ENCODE peak calls at places on chromosome 13, in five cellular contexts. T is HepG2, N is K562, L is SK-N-SH, B is GM12878. J is an unnamed sample.

GRCh38 chr13:28455580-28456194 is 39.2 kb downstream of the FLT1 start:
- DNase-seq in T (no peak), B (no peak), N (no peak), L (no peak), J (no peak)

GRCh38 chr13:73754727-73755292 is 379.4 kb downstream of the KLF12 start:
- DNase-seq in L (peak), B (no peak), T (peak), N (peak), J (peak)

GRCh38 chr13:42258747-42259146 is 13.2 kb upstream of the AKAP11 start:
- DNase-seq in T (no peak), L (no peak), B (no peak), N (peak), J (no peak)

GRCh38 chr13:107421028-107421427 is 794.3 kb downstream of the LIG4 start:
- DNase-seq in B (no peak), L (no peak), N (no peak), T (no peak), J (no peak)

GRCh38 chr13:112244061-112244460 is 132.1 kb upstream of the SPACA7 start:
- DNase-seq in B (no peak), L (no peak), N (no peak), T (no peak), J (no peak)

GRCh38 chr13:74529968-74530367 is 395.8 kb upstream of the KLF12 start:
- DNase-seq in B (no peak), L (no peak), N (no peak), T (no peak), J (no peak)

GRCh38 chr13:38674208-38674607 is 12.7 kb upstream of the FREM2 start:
- DNase-seq in B (no peak), N (no peak), L (no peak), T (no peak), J (no peak)

GRCh38 chr13:60519496-60519895 is 122.5 kb downstream of the TDRD3 start:
- DNase-seq in B (no peak), N (no peak), L (no peak), T (no peak), J (no peak)

GRCh38 chr13:40271931-40272775 is 394.3 kb downstream of the FOXO1 start:
- DNase-seq in B (no peak), T (no peak), N (no peak), L (no peak), J (no peak)

GRCh38 chr13:37069597-37070103 is 10.2 kb upstream of the SUPT20H start:
- DNase-seq in L (peak), B (no peak), N (no peak), T (no peak), J (no peak)

GRCh38 chr13:50713849-50714248 is 129.6 kb downstream of the DLEU7 start:
- DNase-seq in N (no peak), L (no peak), T (no peak), B (peak), J (no peak)

GRCh38 chr13:34308725-34309124 is 490.8 kb downstream of the RFC3 start:
- DNase-seq in L (no peak), N (no peak), T (no peak), B (no peak), J (no peak)

GRCh38 chr13:22194106-22194810 is 523.4 kb downstream of the FGF9 start:
- DNase-seq in T (no peak), B (no peak), L (no peak), N (no peak), J (no peak)

GRCh38 chr13:72839831-72840426 is 58.0 kb downstream of the PIBF1 start:
- DNase-seq in L (peak), N (peak), T (peak), B (peak), J (peak)

GRCh38 chr13:50616101-50616500 is 227.4 kb downstream of the DLEU7 start:
- DNase-seq in T (no peak), L (no peak), N (no peak), B (no peak), J (no peak)

GRCh38 chr13:62625214-62625613 is 1209.6 kb upstream of the PCDH20 start:
- DNase-seq in L (no peak), N (no peak), T (no peak), B (no peak), J (no peak)

GRCh38 chr13:73259061-73259908 is 200.5 kb downstream of the KLF5 start:
- DNase-seq in T (no peak), B (no peak), N (no peak), L (no peak), J (no peak)

GRCh38 chr13:30413842-30414241 is 8.5 kb upstream of the UBE2L5 start:
- DNase-seq in T (no peak), L (no peak), N (no peak), B (no peak), J (no peak)

GRCh38 chr13:18944501-18945068 is 237.0 kb downstream of the TUBA3C start:
- DNase-seq in T (no peak), N (no peak), L (no peak), B (no peak), J (no peak)

GRCh38 chr13:50915562-50915961 is 6.0 kb downstream of the RNASEH2B start:
- DNase-seq in N (peak), L (no peak), B (no peak), T (no peak), J (no peak)

GRCh38 chr13:33312150-33312908 is 26.8 kb upstream of the STARD13 start:
- DNase-seq in B (no peak), T (peak), L (no peak), N (no peak), J (no peak)

GRCh38 chr13:106597190-106597589 is 29.3 kb upstream of the ARGLU1 start:
- DNase-seq in L (no peak), B (no peak), N (no peak), T (no peak), J (no peak)

GRCh38 chr13:29428310-29428991 is 167.0 kb downstream of the SLC7A1 start:
- DNase-seq in L (peak), B (no peak), T (no peak), N (peak), J (peak)

GRCh38 chr13:39915418-39915817 is 260.0 kb downstream of the COG6 start:
- DNase-seq in N (no peak), B (no peak), T (no peak), L (no peak), J (no peak)

GRCh38 chr13:24306632-24307031 is 2.7 kb upstream of the C1QTNF9 start:
- DNase-seq in N (no peak), T (peak), B (no peak), L (no peak), J (no peak)

GRCh38 chr13:62502606-62503005 is 1087.0 kb upstream of the PCDH20 start:
- DNase-seq in L (no peak), B (no peak), N (no peak), T (no peak), J (no peak)

GRCh38 chr13:69579351-69579750 is 528.3 kb upstream of the ATXN8OS start:
- DNase-seq in N (no peak), B (no peak), L (peak), T (no peak), J (no peak)

GRCh38 chr13:35785563-35786327 is 309.3 kb upstream of the MAB21L1 start:
- DNase-seq in B (no peak), L (peak), T (no peak), N (no peak), J (no peak)

GRCh38 chr13:44211286-44211685 is 162.3 kb upstream of the SERP2 start:
- DNase-seq in N (no peak), B (no peak), L (no peak), T (no peak), J (no peak)

GRCh38 chr13:44523176-44524017 is 52.7 kb downstream of the TSC22D1 start:
- DNase-seq in B (peak), L (no peak), T (peak), N (peak), J (peak)

GRCh38 chr13:45466359-45466758 is 1.6 kb downstream of the COG3 start:
- DNase-seq in T (no peak), L (no peak), B (no peak), N (no peak), J (no peak)

GRCh38 chr13:79540504-79540903 is 59.5 kb downstream of the NDFIP2 start:
- DNase-seq in T (no peak), N (no peak), L (no peak), B (no peak), J (no peak)

GRCh38 chr13:76934671-76935070 is 13.6 kb upstream of the ACOD1 start:
- DNase-seq in T (no peak), N (no peak), B (no peak), L (peak), J (no peak)

GRCh38 chr13:46168341-46168740 is 13.6 kb downstream of the LCP1 start:
- DNase-seq in N (no peak), T (no peak), L (no peak), B (no peak), J (no peak)

GRCh38 chr13:102805680-102806079 is 6.8 kb downstream of the BIVM start:
- DNase-seq in T (no peak), N (no peak), L (no peak), B (no peak), J (no peak)

GRCh38 chr13:27057817-27058216 is 113.8 kb downstream of the USP12 start:
- DNase-seq in L (no peak), N (no peak), T (no peak), B (no peak), J (no peak)

GRCh38 chr13:95614641-95615245 is 29.8 kb downstream of the DZIP1 start:
- DNase-seq in N (no peak), B (no peak), T (no peak), L (no peak), J (no peak)
- TF ChIP-seq ZBTB33 in N (no peak), B (no peak), T (no peak), L (no peak), J (no peak)

GRCh38 chr13:88701551-88701950 is 1030.4 kb downstream of the SLITRK5 start:
- DNase-seq in L (no peak), B (no peak), N (no peak), T (no peak), J (no peak)
- TF ChIP-seq ZBTB33 in L (no peak), B (no peak), N (no peak), T (no peak), J (no peak)

DNA sequence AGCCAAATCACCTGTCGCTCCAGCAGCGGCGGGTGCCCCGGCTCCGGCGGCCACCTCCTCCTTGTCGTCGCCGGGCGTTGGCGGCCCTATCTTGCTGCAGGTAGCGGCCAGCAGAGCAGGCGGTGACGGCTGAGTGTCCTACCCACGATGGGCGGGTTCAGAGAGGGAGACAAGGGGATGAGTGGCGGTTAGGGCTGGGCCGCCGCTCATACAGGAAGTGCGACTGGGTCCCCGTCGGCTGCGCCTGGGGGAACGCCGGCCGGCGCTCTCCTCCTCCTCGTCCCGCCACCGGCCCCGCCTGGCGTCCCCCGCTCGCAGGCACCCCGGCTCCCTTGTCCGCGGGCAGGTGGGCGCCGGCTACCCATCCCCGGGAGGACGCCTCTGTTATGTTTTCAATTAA is 1692.0 kb downstream of the SLITRK5 start:
- DNase-seq in T (no peak), B (no peak), L (peak), N (no peak), J (no peak)
- TF ChIP-seq ZBTB33 in T (no peak), B (no peak), L (no peak), N (no peak), J (no peak)

DNA sequence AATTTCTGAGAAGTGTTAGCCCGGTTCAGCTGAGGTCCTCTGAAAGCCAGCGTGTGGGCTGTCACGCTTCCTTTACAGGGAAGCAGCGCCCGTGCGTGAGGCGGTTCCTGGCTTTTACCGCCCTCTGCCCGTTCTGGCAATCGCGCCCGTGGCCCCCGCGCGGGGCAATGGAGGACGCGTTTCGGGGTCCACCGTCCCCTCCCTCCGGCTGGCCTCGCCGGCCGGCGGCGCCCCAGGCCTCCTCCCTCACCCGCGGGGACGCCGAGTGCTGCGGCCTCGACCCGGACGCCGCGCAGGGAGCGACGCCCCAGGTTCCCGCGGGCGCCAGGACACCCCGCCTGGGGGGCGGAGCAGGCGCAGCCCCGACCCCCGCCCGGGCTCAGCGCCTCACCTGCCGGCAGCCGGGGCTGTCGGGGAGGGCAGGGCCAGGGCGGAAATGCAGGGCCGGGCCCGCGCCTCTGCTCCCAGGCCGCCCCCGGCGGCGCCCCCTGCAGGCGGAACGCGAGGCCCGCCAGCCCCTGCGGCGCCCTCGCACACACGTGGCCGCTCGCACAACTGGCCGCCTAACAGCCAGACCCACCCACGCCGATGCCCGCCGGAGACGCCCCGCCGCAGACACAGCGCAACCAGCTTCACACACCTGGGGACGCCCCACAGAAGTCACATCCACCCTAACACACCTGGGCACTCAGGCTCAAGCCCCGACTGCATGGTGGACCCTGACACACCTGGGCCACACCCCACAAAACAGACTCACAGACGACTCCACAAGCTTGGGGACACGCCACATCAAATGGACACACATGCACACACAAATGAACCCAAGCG is at the start of gene GGACT:
- DNase-seq in B (peak), N (peak), T (peak), L (peak), J (peak)
- TF ChIP-seq ZBTB33 in B (peak), N (peak), T (peak), L (no peak), J (peak)

J was measured in HCT116.